ENCODE peak calls at places on chromosomes 6 and 20, in four cellular contexts. B is tibial artery, J is body of pancreas, P is transverse colon. F is an unnamed sample. For H3K4me1, the result is how much of the 10 kb centered on the place peaks cover.

GRCh38 chr6:158460602-158461092 is 99.2 kb upstream of the TMEM181 start:
- DNase-seq in B (no peak), J (no peak), P (no peak), F (no peak)

GRCh38 chr6:57267586-57268293 is 45.6 kb upstream of the RAB23 start:
- DNase-seq in P (peak), B (no peak), J (peak), F (peak)

GRCh38 chr20:24109537-24109936 is 121.0 kb upstream of the GGTLC1 start:
- DNase-seq in P (no peak), J (no peak), B (no peak), F (no peak)

GRCh38 chr6:157443066-157443800 is 62.2 kb downstream of the ZDHHC14 start:
- DNase-seq in B (no peak), J (no peak), P (no peak), F (no peak)

GRCh38 chr6:5645903-5646302 is 360.8 kb downstream of the NRN1 start:
- DNase-seq in B (no peak), J (no peak), P (no peak), F (no peak)

GRCh38 chr6:121748850-121749249 is 313.4 kb downstream of the GJA1 start:
- DNase-seq in P (no peak), B (no peak), J (no peak), F (no peak)

GRCh38 chr6:48057611-48058010 is 53.4 kb downstream of the PTCHD4 start:
- DNase-seq in B (no peak), P (no peak), J (no peak), F (no peak)

GRCh38 chr6:87968435-87969278 is 79.0 kb upstream of the SPACA1 start:
- DNase-seq in J (no peak), P (peak), B (no peak), F (peak)

GRCh38 chr6:54747955-54748354 is 98.6 kb upstream of the FAM83B start:
- DNase-seq in B (no peak), P (no peak), J (no peak), F (no peak)

GRCh38 chr6:151822252-151823111 is 15.0 kb downstream of the ESR1 start:
- DNase-seq in J (no peak), P (peak), B (no peak), F (no peak)

GRCh38 chr6:56004421-56004820 is 129.0 kb upstream of the BMP5 start:
- DNase-seq in J (no peak), P (no peak), B (no peak), F (no peak)

GRCh38 chr6:102759415-102759814 is 1365.9 kb downstream of the GRIK2 start:
- DNase-seq in J (no peak), B (no peak), P (no peak), F (no peak)

GRCh38 chr20:21571841-21572690 is 58.2 kb upstream of the NKX2-2 start:
- DNase-seq in B (no peak), P (no peak), J (no peak), F (no peak)

GRCh38 chr20:805713-806112 is 27.8 kb upstream of the FAM110A start:
- DNase-seq in B (no peak), P (no peak), J (no peak), F (no peak)

GRCh38 chr6:132715204-132715603 is 1.3 kb upstream of the VNN1 start:
- DNase-seq in P (peak), B (peak), J (peak), F (no peak)

GRCh38 chr6:151179321-151179720 is 60.4 kb upstream of the AKAP12 start:
- DNase-seq in B (no peak), P (no peak), J (no peak), F (no peak)

GRCh38 chr20:37223053-37223452 is 38.6 kb downstream of the GHRH start:
- DNase-seq in J (no peak), P (no peak), B (no peak), F (peak)

GRCh38 chr6:166651408-166651807 is 24.4 kb upstream of the RPS6KA2 start:
- DNase-seq in P (no peak), B (no peak), J (no peak), F (no peak)

GRCh38 chr20:824916-825315 is 8.6 kb upstream of the FAM110A start:
- DNase-seq in J (no peak), P (peak), B (peak), F (no peak)

GRCh38 chr20:34475979-34476736 is 40.1 kb upstream of the DYNLRB1 start:
- DNase-seq in B (peak), P (peak), J (peak), F (peak)

GRCh38 chr6:161057103-161058091 is 65.8 kb downstream of the MAP3K4 start:
- DNase-seq in J (no peak), B (no peak), P (no peak), F (no peak)

GRCh38 chr6:84625510-84625909 is 138.9 kb downstream of the TBX18 start:
- DNase-seq in B (no peak), J (no peak), P (no peak), F (no peak)

GRCh38 chr6:160088069-160088773 is 33.4 kb upstream of the SLC22A1 start:
- DNase-seq in P (peak), J (peak), B (peak), F (peak)

GRCh38 chr6:166556871-166557322 is 29.6 kb downstream of the RAMACL start:
- DNase-seq in J (peak), P (peak), B (peak), F (peak)

GRCh38 chr6:71394001-71394432 is 105.4 kb downstream of the OGFRL1 start:
- DNase-seq in P (no peak), B (no peak), J (no peak), F (no peak)

GRCh38 chr6:48032156-48032555 is 78.8 kb downstream of the PTCHD4 start:
- DNase-seq in B (no peak), P (no peak), J (no peak), F (no peak)

GRCh38 chr20:38748863-38749153 is 548 bp downstream of the ACTR5 start:
- DNase-seq in P (peak), J (no peak), B (no peak), F (peak)

GRCh38 chr20:32087117-32087516 is 22.4 kb upstream of the TM9SF4 start:
- DNase-seq in B (no peak), J (no peak), P (no peak), F (no peak)

GRCh38 chr6:43924222-43924702 is 154.3 kb downstream of the VEGFA start:
- DNase-seq in J (peak), P (no peak), B (peak), F (no peak)

GRCh38 chr6:79993911-79994309 is 10.5 kb upstream of the TTK start:
- DNase-seq in P (no peak), B (no peak), J (no peak), F (no peak)

GRCh38 chr6:45691426-45691825 is 313.7 kb upstream of the SUPT3H start:
- DNase-seq in P (no peak), B (no peak), J (no peak), F (no peak)

GRCh38 chr6:52535711-52536423 is 41.0 kb downstream of the TRAM2 start:
- DNase-seq in J (no peak), P (no peak), B (no peak), F (no peak)

GRCh38 chr6:33768644-33769120 is 20.2 kb downstream of the LEMD2 start:
- DNase-seq in P (peak), J (peak), B (peak), F (peak)

GRCh38 chr20:59082077-59082740 is 39.6 kb upstream of the PRELID3B start:
- DNase-seq in J (no peak), B (no peak), P (no peak), F (no peak)

GRCh38 chr6:52361347-52361944 is 505 bp upstream of the PAQR8 start:
- DNase-seq in J (no peak), P (peak), B (peak), F (no peak)

GRCh38 chr6:7218586-7218985 is 94.4 kb downstream of the SSR1 start:
- DNase-seq in P (no peak), B (no peak), J (no peak), F (no peak)

DNA sequence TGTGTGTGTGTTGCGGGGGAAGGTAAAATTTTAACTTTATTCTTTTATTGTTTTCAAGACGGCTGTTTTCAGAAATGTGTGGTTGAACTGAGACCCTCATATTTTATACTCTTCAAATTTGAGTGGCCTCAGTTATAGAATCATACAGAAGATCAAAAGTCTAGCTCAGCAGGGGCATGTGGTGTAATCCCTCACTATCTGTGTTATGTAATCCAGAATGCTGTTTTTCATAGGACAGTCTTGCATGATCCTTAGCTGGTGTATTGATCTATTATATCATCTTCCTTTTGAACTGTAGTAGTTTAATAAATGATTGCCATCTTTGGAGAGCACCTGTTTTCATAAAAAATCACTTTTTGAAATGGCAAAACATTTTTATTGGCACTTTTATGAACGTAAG is 1.4 kb downstream of the PLCB4 start:
- DNase-seq in B (no peak), P (no peak), J (no peak), F (no peak)
- H3K4me1 ChIP-seq in B (under half), P (under half), J (under half), F (under half)

GRCh38 chr6:622462-622861 is 34.4 kb downstream of the HUS1B start:
- DNase-seq in B (no peak), J (no peak), P (no peak), F (no peak)

GRCh38 chr6:621916-622315 is 35.0 kb downstream of the HUS1B start:
- DNase-seq in B (no peak), J (no peak), P (no peak), F (no peak)

GRCh38 chr6:626236-626635 is 30.7 kb downstream of the HUS1B start:
- DNase-seq in B (no peak), J (no peak), P (no peak), F (no peak)

GRCh38 chr6:628772-629171 is 28.1 kb downstream of the HUS1B start:
- DNase-seq in J (no peak), B (no peak), P (no peak), F (no peak)

DNA sequence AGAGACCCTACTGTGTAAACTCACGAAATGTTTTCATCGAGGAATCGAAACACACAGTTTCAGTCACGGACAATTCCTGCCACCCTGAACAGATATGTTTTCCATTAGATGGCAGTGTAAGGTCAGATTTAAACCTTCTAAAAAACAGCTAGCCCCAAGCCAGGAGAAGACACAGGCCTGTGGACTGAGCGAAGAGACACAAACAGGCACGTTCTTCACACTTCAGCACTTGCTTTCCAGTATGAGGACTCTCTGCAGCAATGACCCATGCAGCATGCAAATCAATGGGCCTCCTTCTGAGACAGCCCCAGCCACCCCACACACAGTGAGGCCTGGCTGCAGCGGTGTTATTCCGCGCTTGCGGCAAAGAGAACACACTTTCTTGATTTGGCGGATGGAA is 31.9 kb downstream of the HUS1B start:
- DNase-seq in B (no peak), P (no peak), J (no peak), F (no peak)
- H3K4me1 ChIP-seq in B (under half), P (under half), J (under half), F (under half)

GRCh38 chr20:35950093-35950492 is 4.2 kb downstream of the SCAND1 start:
- DNase-seq in P (no peak), J (no peak), B (no peak), F (no peak)
- H3K4me1 ChIP-seq in P (under half), J (under half), B (under half), F (under half)

GRCh38 chr20:47327711-47328110 is 28.8 kb downstream of the ZMYND8 start:
- DNase-seq in J (no peak), B (no peak), P (no peak), F (no peak)

GRCh38 chr20:47330071-47330470 is 26.4 kb downstream of the ZMYND8 start:
- DNase-seq in P (no peak), J (no peak), B (no peak), F (no peak)

GRCh38 chr20:47326718-47327137 is 29.8 kb downstream of the ZMYND8 start:
- DNase-seq in J (no peak), P (no peak), B (no peak), F (no peak)

GRCh38 chr20:47330933-47331708 is 25.4 kb downstream of the ZMYND8 start:
- DNase-seq in P (peak), B (no peak), J (no peak), F (no peak)

DNA sequence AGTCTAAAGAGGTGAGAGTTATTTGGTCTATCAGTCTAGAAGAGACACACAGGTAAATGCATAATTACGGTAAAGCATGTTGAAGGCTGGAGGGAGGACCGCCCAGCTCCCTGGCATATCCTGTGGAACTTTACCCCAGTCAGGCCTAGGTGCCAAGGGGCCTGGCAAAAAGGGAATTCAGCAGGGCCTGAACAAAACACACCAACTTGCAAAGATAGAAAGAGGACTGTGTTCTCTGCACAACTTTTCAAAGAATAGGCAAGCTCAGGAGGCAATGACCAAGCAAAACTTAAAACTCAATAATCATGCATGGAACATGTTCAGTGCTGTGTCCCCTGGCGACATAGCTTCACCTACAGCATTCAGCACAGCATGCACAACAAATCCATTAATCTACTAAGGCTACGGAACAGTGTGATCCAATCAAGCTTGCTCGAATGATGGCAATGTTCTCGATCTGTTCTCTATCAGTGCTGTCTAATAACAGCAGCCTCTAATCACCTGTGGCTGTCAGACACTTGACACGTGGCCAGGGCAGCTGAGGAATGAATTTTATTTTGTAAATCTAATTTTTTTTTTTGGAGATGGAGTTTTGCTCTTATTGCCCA is 27.6 kb downstream of the ZMYND8 start:
- DNase-seq in P (peak), J (peak), B (no peak), F (no peak)
- H3K4me1 ChIP-seq in P (half or more), J (under half), B (under half), F (under half)

GRCh38 chr20:57677323-57677982 is 32.4 kb downstream of the PMEPA1 start:
- DNase-seq in J (no peak), P (no peak), B (no peak), F (no peak)

GRCh38 chr20:57676517-57677322 is 33.1 kb downstream of the PMEPA1 start:
- DNase-seq in J (no peak), B (no peak), P (peak), F (no peak)

GRCh38 chr20:57680131-57680716 is 29.6 kb downstream of the PMEPA1 start:
- DNase-seq in B (no peak), J (no peak), P (peak), F (no peak)

GRCh38 chr20:57679113-57679512 is 30.7 kb downstream of the PMEPA1 start:
- DNase-seq in B (no peak), J (no peak), P (no peak), F (no peak)

GRCh38 chr20:57678340-57678739 is 31.5 kb downstream of the PMEPA1 start:
- DNase-seq in B (no peak), P (peak), J (no peak), F (no peak)
- H3K4me1 ChIP-seq in B (under half), P (under half), J (under half), F (under half)

F was measured in lung.